ENCODE peak calls at places on chromosomes 6 and 20, in four cellular contexts. L, O, G and I are unnamed samples.

GRCh38 chr6:24910850-24911712 is 24.7 kb downstream of the RIPOR2 start:
- DNase-seq in O (peak; percentile 72), L (peak; percentile 38), G (no peak), I (peak; percentile 27)

GRCh38 chr6:33815854-33816253 is 12.1 kb upstream of the MLN start:
- DNase-seq in G (no peak), L (no peak), O (no peak), I (no peak)

GRCh38 chr6:91480397-91480796 is 893.5 kb upstream of the MAP3K7 start:
- DNase-seq in O (no peak), G (no peak), L (no peak), I (no peak)

GRCh38 chr20:63775096-63775978 is 35.8 kb downstream of the SLC2A4RG start:
- DNase-seq in G (no peak), L (no peak), O (no peak), I (no peak)

GRCh38 chr6:45054610-45055009 is 273.5 kb upstream of the RUNX2 start:
- DNase-seq in G (no peak), L (no peak), O (no peak), I (no peak)

GRCh38 chr20:60086936-60087562 is 128.8 kb downstream of the CDH26 start:
- DNase-seq in L (no peak), O (no peak), G (no peak), I (no peak)

GRCh38 chr20:63530788-63531160 is 6.4 kb downstream of the PTK6 start:
- DNase-seq in L (no peak), O (no peak), G (no peak), I (no peak)

GRCh38 chr20:41956316-41957050 is 338.3 kb upstream of the CHD6 start:
- DNase-seq in L (no peak), G (no peak), O (no peak), I (peak; percentile 34)

GRCh38 chr20:1171461-1172093 is 13.2 kb downstream of the TMEM74B start:
- DNase-seq in L (no peak), O (no peak), G (no peak), I (no peak)

GRCh38 chr20:50193851-50194830 is 3.5 kb downstream of the CEBPB start:
- DNase-seq in O (no peak), L (no peak), G (no peak), I (no peak)

GRCh38 chr6:80618953-80619352 is 512.5 kb downstream of the BCKDHB start:
- DNase-seq in L (no peak), O (no peak), G (no peak), I (no peak)

GRCh38 chr20:3059489-3059888 is 11.9 kb upstream of the OXT start:
- DNase-seq in O (no peak), L (no peak), G (no peak), I (no peak)

GRCh38 chr6:24125980-24126379 is at the start of gene NRSN1:
- DNase-seq in L (no peak), O (no peak), G (no peak), I (no peak)

GRCh38 chr6:158894192-158894591 is 75.0 kb upstream of the EZR start:
- DNase-seq in L (no peak), O (no peak), G (peak; percentile 53), I (no peak)

GRCh38 chr6:108030223-108030622 is 44.3 kb downstream of the OSTM1 start:
- DNase-seq in L (no peak), G (no peak), O (no peak), I (peak; percentile 44)

GRCh38 chr6:38287487-38287886 is 352.2 kb downstream of the BTBD9 start:
- DNase-seq in L (no peak), O (no peak), G (no peak), I (no peak)

GRCh38 chr6:150018846-150019580 is 6.3 kb downstream of the RAET1L start:
- DNase-seq in O (peak; percentile 33), G (no peak), L (no peak), I (no peak)

GRCh38 chr6:26249959-26250805 is 114.8 kb upstream of the BTN3A2 start:
- DNase-seq in G (no peak), L (peak; percentile 72), O (no peak), I (no peak)

GRCh38 chr6:14524319-14524718 is 406.7 kb downstream of the CD83 start:
- DNase-seq in G (peak; percentile 71), O (no peak), L (no peak), I (no peak)

GRCh38 chr6:106939208-106939607 is 35.3 kb downstream of the CD24 start:
- DNase-seq in L (no peak), G (no peak), O (no peak), I (no peak)

GRCh38 chr6:34940030-34940434 is 51.0 kb downstream of the ANKS1A start:
- DNase-seq in G (no peak), O (no peak), L (no peak), I (no peak)

GRCh38 chr20:5844063-5844681 is 94.0 kb downstream of the SHLD1 start:
- DNase-seq in G (no peak), L (peak; percentile 49), O (no peak), I (no peak)

GRCh38 chr6:145036848-145037567 is 698.3 kb downstream of the EPM2A start:
- DNase-seq in O (no peak), G (no peak), L (no peak), I (no peak)

GRCh38 chr6:152124432-152125074 is 317.1 kb downstream of the ESR1 start:
- DNase-seq in G (peak; percentile 46), O (no peak), L (no peak), I (peak; percentile 33)

GRCh38 chr20:9397928-9398327 is 116.5 kb upstream of the LAMP5 start:
- DNase-seq in G (no peak), L (no peak), O (no peak), I (peak; percentile 49)

GRCh38 chr6:12150812-12151432 is 138.8 kb downstream of the HIVEP1 start:
- DNase-seq in G (no peak), O (no peak), L (peak; percentile 15), I (no peak)

GRCh38 chr6:42338573-42339218 is 113.0 kb downstream of the TRERF1 start:
- DNase-seq in G (peak; percentile 97), L (no peak), O (no peak), I (no peak)

GRCh38 chr6:150191809-150192208 is 49.0 kb downstream of the PPP1R14C start:
- DNase-seq in O (no peak), G (no peak), L (no peak), I (no peak)

GRCh38 chr6:62974452-62974851 is 236.8 kb upstream of the FKBP1C start:
- DNase-seq in L (no peak), G (no peak), O (no peak), I (no peak)

GRCh38 chr6:27672113-27672799 is 199.4 kb upstream of the ZNF184 start:
- DNase-seq in L (no peak), O (no peak), G (no peak), I (peak; percentile 67)

GRCh38 chr20:57282691-57283361 is 16.4 kb upstream of the BMP7 start:
- DNase-seq in O (no peak), L (no peak), G (no peak), I (no peak)